ENCODE peak calls at places on chromosomes 4 and X, in eight cellular contexts. N is globus pallidus, V is fibroblast of the aortic adventitia, J is GM12865, P is GM13977, H is NCI-H1105 treated with DMSO at 0.1 percent for 48 hours, A is prostate gland, L is Calu3. Y is an unnamed sample.

GRCh38 chr4:156779774-156780173 is 191.8 kb downstream of the PDGFC start:
- DNase-seq in L (peak; percentile 37), V (peak; percentile 58), P (no peak), J (no peak), H (no peak), A (no peak), N (no peak), Y (no peak)

GRCh38 chr4:147793973-147794690 is 62.2 kb downstream of the ARHGAP10 start:
- DNase-seq in A (no peak), H (no peak), L (no peak), J (peak; percentile 72), N (no peak), V (no peak), P (peak; percentile 53), Y (no peak)

GRCh38 chrX:82961129-82961528 is 547.0 kb upstream of the POU3F4 start:
- DNase-seq in L (peak; percentile 4), H (no peak), A (no peak), J (no peak), V (no peak), P (no peak), N (no peak), Y (no peak)

GRCh38 chrX:104432321-104432720 is 133.7 kb upstream of the IL1RAPL2 start:
- DNase-seq in H (no peak), V (no peak), J (no peak), N (no peak), L (peak; percentile 55), A (no peak), P (no peak), Y (no peak)

GRCh38 chrX:146396409-146396808 is 413.2 kb upstream of the CXorf51B start:
- DNase-seq in P (no peak), V (no peak), L (no peak), J (no peak), H (no peak), N (no peak), A (no peak), Y (no peak)

GRCh38 chr4:3805026-3805425 is 38.8 kb downstream of the ADRA2C start:
- DNase-seq in J (no peak), L (no peak), V (no peak), A (no peak), N (no peak), P (no peak), H (no peak), Y (no peak)

GRCh38 chr4:22348410-22348809 is 167.5 kb downstream of the ADGRA3 start:
- DNase-seq in P (no peak), H (no peak), N (no peak), L (no peak), V (peak; percentile 70), J (no peak), A (no peak), Y (no peak)

GRCh38 chrX:68261060-68261672 is 172.1 kb downstream of the OPHN1 start:
- DNase-seq in J (no peak), N (peak; percentile 65), A (no peak), P (no peak), V (peak; percentile 29), H (no peak), L (no peak), Y (no peak)

GRCh38 chr4:147367841-147368385 is 113.0 kb upstream of the EDNRA start:
- DNase-seq in L (no peak), A (no peak), J (no peak), V (peak; percentile 45), N (no peak), P (no peak), H (no peak), Y (no peak)

GRCh38 chr4:152007108-152007507 is 246.3 kb upstream of the GATB start:
- DNase-seq in V (no peak), J (no peak), P (no peak), H (no peak), N (peak; percentile 22), A (no peak), L (no peak), Y (no peak)

GRCh38 chr4:152727784-152728183 is 48.0 kb upstream of the TMEM154 start:
- DNase-seq in H (no peak), P (no peak), L (no peak), N (no peak), A (no peak), V (no peak), J (no peak), Y (no peak)

GRCh38 chr4:133910165-133910564 is 291.4 kb downstream of the PABPC4L start:
- DNase-seq in P (no peak), H (no peak), A (no peak), N (no peak), J (no peak), L (no peak), V (no peak), Y (no peak)

GRCh38 chrX:103681443-103681842 is 5.1 kb downstream of the MORF4L2 start:
- DNase-seq in A (no peak), L (no peak), P (no peak), H (no peak), J (no peak), N (no peak), V (peak; percentile 66), Y (no peak)

Y was measured in effector CD8-positive, alpha-beta T cell.